ENCODE peak calls at places on chromosomes 7 and 10, in ten cellular contexts. L is left ventricle myocardium inferior, P is OCI-LY7, D is body of pancreas, M is Panc1, Z is NB4, R is A549, C is hepatocyte, F is brain microvascular endothelial cell, G is choroid plexus epithelial cell. N is an unnamed sample.

GRCh38 chr7:150734293-150734692 is 2.9 kb upstream of the GIMAP5 start:
- DNase-seq in G (no peak), M (no peak), F (no peak), P (no peak), Z (no peak), D (no peak), C (no peak), R (no peak), L (no peak), N (peak)

GRCh38 chr10:75294031-75294437 is 58.3 kb upstream of the COMTD1 start:
- DNase-seq in D (no peak), G (no peak), R (no peak), F (no peak), L (no peak), P (no peak), Z (no peak), M (no peak), C (no peak), N (no peak)

GRCh38 chr7:65239707-65240352 is 133.8 kb upstream of the ZNF92 start:
- DNase-seq in Z (peak), L (no peak), F (peak), D (peak), C (peak), P (no peak), R (peak), G (peak), M (no peak), N (no peak)

GRCh38 chr7:142300689-142301088 is 42.8 kb upstream of the PRSS58 start:
- DNase-seq in L (no peak), G (no peak), F (no peak), R (no peak), P (peak), D (no peak), C (no peak), M (no peak), Z (peak), N (no peak)

GRCh38 chr7:69597278-69598076 is 798 bp upstream of the AUTS2 start:
- DNase-seq in M (no peak), Z (peak), L (peak), C (peak), P (peak), F (no peak), D (peak), G (no peak), R (peak), N (no peak)

GRCh38 chr10:19629559-19629958 is 186.7 kb upstream of the PLXDC2 start:
- DNase-seq in L (peak), F (peak), Z (peak), P (no peak), M (no peak), C (peak), D (peak), G (peak), R (no peak), N (no peak)

GRCh38 chr7:108358553-108358952 is 97.7 kb downstream of the NRCAM start:
- DNase-seq in M (peak), Z (no peak), L (no peak), G (peak), R (peak), P (no peak), C (peak), F (peak), D (peak), N (no peak)

GRCh38 chr7:97006146-97006950 is 995 bp downstream of the DLX6 start:
- DNase-seq in R (peak), Z (peak), P (no peak), F (no peak), M (no peak), G (peak), D (no peak), C (peak), L (no peak), N (no peak)

GRCh38 chr7:30594055-30594539 is 581 bp upstream of the GARS1 start:
- DNase-seq in Z (peak), D (peak), P (peak), G (peak), M (no peak), R (peak), C (peak), L (peak), F (peak), N (peak)

GRCh38 chr7:55546826-55547225 is 25.5 kb downstream of the VOPP1 start:
- DNase-seq in Z (peak), P (no peak), C (peak), L (peak), R (peak), M (peak), G (peak), F (peak), D (peak), N (no peak)
- H3K4me3 ChIP-seq in Z (no peak), P (no peak), C (no peak), L (no peak), R (no peak), M (no peak), G (no peak), F (no peak), D (no peak), N (peak)

GRCh38 chr7:4931932-4932331 is 27.1 kb downstream of the MMD2 start:
- DNase-seq in R (no peak), G (no peak), C (peak), D (peak), L (no peak), Z (peak), F (no peak), M (no peak), P (no peak), N (no peak)
- TF ChIP-seq CTCF in R (no peak), G (no peak), C (no peak), D (peak), L (no peak), Z (no peak), F (no peak), M (no peak), P (no peak), N (no peak)

GRCh38 chr7:115676080-115676479 is 354.5 kb downstream of the TFEC start:
- DNase-seq in C (peak), F (peak), D (no peak), G (peak), L (no peak), R (no peak), M (no peak), Z (peak), P (no peak), N (no peak)
- H3K4me3 ChIP-seq in C (no peak), F (no peak), D (no peak), G (no peak), L (no peak), R (no peak), M (no peak), Z (no peak), P (no peak), N (no peak)

GRCh38 chr10:131038056-131038455 is 273.5 kb downstream of the TCERG1L start:
- DNase-seq in M (no peak), D (no peak), C (no peak), G (no peak), L (no peak), F (no peak), P (no peak), Z (no peak), R (no peak), N (no peak)
- TF ChIP-seq CTCF in M (no peak), D (no peak), C (no peak), G (no peak), L (no peak), F (no peak), P (no peak), Z (no peak), R (no peak), N (no peak)

DNA sequence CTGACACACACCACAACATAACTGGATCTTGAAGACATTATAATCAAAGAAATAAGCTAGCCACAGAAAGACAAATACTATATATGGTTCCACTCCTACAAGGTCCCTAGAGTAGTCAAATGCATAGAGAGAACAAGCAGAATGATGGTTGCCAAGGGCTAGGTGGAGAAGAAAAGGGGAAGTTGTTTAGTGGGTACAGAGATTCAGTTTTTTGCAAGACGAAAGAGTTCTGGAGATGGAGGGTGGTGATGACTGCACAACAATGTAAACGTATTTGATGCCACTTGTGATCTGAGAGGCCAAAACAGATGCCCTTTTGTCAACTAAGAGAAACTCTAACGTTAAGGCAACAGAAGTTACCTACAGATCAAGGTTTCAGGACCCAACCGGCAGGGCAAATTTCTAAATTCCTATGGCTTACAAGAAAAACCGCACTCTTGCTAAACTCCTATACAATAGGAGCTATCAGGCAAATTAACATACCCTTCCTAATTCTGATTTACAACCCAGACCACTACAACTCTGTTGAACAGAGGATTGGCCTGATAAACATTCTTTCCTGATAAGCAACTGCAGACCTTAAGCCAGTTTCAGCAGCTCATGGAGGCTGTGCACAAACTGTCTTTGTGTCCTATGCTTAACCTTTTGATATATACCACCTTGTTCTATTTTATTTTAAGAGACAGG is 69.0 kb downstream of the FAM107B start:
- DNase-seq in Z (peak), F (no peak), M (no peak), L (no peak), C (no peak), P (peak), D (no peak), G (no peak), R (no peak), N (no peak)
- H3K4me3 ChIP-seq in Z (no peak), F (no peak), M (no peak), L (no peak), C (no peak), P (no peak), D (no peak), G (no peak), R (no peak), N (no peak)

GRCh38 chr10:132571565-132572544 is 34.3 kb downstream of the INPP5A start:
- DNase-seq in F (peak), D (peak), L (no peak), P (peak), R (peak), C (peak), M (peak), Z (peak), G (peak), N (peak)
- TF ChIP-seq CTCF in F (peak), D (no peak), L (no peak), P (peak), R (no peak), C (no peak), M (no peak), Z (peak), G (no peak), N (no peak)

GRCh38 chr10:21526184-21526951 is 886 bp upstream of the SKIDA1 start:
- DNase-seq in R (peak), Z (peak), M (no peak), L (peak), D (peak), F (peak), P (no peak), G (peak), C (no peak), N (no peak)

GRCh38 chr10:21524131-21524525 is 1.4 kb downstream of the SKIDA1 start:
- DNase-seq in R (no peak), L (no peak), G (no peak), M (no peak), C (no peak), P (no peak), Z (no peak), D (no peak), F (no peak), N (no peak)

GRCh38 chr10:21526952-21527633 is 1.6 kb upstream of the SKIDA1 start:
- DNase-seq in Z (peak), C (peak), L (peak), G (peak), R (no peak), P (no peak), M (no peak), F (peak), D (peak), N (no peak)

GRCh38 chr10:21524526-21525366 is 736 bp downstream of the SKIDA1 start:
- DNase-seq in R (no peak), C (peak), F (no peak), G (peak), D (no peak), L (no peak), Z (peak), M (no peak), P (no peak), N (no peak)

DNA sequence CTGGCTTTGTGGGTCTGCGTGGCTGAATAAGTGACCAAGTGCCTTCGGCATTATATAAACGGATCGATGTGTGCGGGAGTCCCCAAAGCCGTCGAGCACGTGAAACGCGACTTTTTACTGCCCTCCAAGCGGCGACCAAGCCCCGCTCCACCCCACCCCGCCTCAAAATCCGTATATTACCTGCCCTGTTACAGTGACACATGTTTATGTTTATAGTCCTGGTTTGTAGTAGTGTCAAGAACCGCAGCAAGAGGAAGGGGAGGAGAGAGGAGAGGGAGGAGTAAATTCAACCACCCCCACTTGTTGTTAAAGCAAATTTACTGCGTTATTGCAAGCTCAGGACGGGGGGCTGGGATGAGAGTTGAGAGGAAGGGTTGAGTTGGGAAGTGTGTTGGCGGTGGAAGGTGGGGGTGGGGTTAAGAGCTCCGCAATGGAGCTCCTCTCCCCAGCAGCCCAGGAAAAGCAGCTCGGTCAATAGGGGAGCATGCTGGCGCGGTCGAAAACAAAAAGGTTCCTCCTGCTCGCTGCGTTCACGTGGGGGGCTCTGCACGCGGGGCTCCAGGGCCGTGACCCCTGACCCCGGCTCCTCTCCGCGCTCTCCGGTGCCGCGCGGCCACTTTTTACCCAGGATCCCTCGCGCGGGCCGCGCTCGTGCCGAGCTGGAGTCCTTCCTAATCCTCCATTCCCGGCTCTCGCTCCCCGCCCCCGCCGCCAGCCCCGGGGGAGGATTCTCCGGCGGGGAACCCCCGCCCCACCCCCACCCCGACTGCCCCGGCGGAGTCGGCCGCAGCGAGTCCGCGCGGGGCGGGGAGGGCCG is at the start of gene SKIDA1:
- DNase-seq in Z (peak), M (no peak), G (peak), P (peak), D (peak), C (peak), F (peak), R (peak), L (peak), N (no peak)
- H3K4me3 ChIP-seq in Z (peak), M (peak), G (peak), P (peak), D (peak), C (peak), F (peak), R (peak), L (peak), N (peak)

GRCh38 chr10:86522385-86522855 is 828 bp upstream of the WAPL start:
- DNase-seq in F (no peak), M (no peak), G (peak), L (no peak), D (no peak), C (no peak), R (no peak), P (peak), Z (no peak), N (no peak)

GRCh38 chr10:86524225-86524982 is 2.8 kb upstream of the WAPL start:
- DNase-seq in D (no peak), P (no peak), R (no peak), L (no peak), M (no peak), Z (no peak), C (no peak), F (no peak), G (no peak), N (no peak)

GRCh38 chr10:86520871-86521619 is 547 bp downstream of the WAPL start:
- DNase-seq in G (peak), R (peak), D (peak), C (peak), F (peak), M (no peak), P (peak), L (peak), Z (peak), N (no peak)

GRCh38 chr10:86521620-86522384 is at the start of gene WAPL:
- DNase-seq in M (peak), L (peak), C (peak), R (peak), Z (peak), D (peak), G (peak), F (peak), P (peak), N (peak)

GRCh38 chr10:86523348-86523747 is 1.8 kb upstream of the WAPL start:
- DNase-seq in P (peak), C (no peak), Z (no peak), M (no peak), D (no peak), R (peak), F (no peak), G (peak), L (no peak), N (no peak)
- TF ChIP-seq CTCF in P (peak), C (peak), Z (no peak), M (no peak), D (peak), R (peak), F (peak), G (peak), L (peak), N (peak)

DNA sequence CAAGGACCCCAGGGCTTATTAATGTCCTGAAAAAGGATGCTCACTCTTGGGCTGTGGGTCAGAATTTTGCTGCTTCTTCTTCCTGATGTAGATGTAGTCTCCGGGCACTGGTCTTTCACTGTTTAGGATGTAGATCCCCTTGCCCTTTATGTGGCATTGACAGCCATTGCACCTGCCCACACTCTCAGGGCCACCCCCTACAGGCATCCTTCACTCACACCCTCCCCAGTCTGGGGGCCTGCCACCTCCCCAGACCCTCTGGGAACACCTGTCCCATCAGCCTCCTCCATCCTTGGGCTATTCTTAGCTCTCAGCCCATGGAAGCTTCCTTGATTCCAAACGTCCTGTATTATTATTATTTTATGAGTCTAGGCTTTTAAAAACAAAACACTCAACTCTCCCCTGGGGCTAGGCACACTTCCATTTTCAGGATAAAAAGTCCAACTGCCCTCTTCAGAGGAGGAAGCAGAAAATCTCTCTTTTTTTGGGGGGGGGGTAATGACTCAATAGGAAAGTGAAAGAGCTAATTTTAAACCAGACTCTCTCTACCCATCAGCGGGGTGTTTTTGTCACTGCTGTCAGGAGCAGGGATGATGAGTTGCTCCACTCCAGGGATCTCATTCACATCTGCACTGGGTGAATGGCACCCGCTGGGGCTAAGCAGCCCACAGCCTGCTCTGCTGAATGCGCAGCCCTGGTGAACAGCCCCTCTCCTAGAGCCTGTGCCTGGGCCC is 11.5 kb upstream of the KLRG2 start:
- DNase-seq in P (no peak), M (no peak), C (no peak), G (no peak), R (no peak), Z (peak), F (no peak), D (no peak), L (no peak), N (peak)
- H3K4me3 ChIP-seq in P (no peak), M (no peak), C (no peak), G (no peak), R (no peak), Z (no peak), F (no peak), D (no peak), L (no peak), N (no peak)